ENCODE peak calls at places on chromosome 17, in four cellular contexts. Y is A549, K is IMR-90, D is K562. T is an unnamed sample.

GRCh38 chr17:68507581-68507980 is 4.6 kb upstream of the PRKAR1A start:
- DNase-seq in K (no peak), Y (no peak), D (no peak), T (no peak)

GRCh38 chr17:82257473-82257872 is 16.0 kb downstream of the CSNK1D start:
- DNase-seq in D (peak), Y (peak), K (no peak), T (no peak)

GRCh38 chr17:32723310-32723955 is 153.5 kb downstream of the MYO1D start:
- DNase-seq in D (no peak), K (peak), Y (no peak), T (no peak)

GRCh38 chr17:28575126-28575795 is 1.4 kb downstream of the ALDOC start:
- DNase-seq in Y (no peak), D (no peak), K (no peak), T (no peak)

GRCh38 chr17:82599674-82600661 is 48.3 kb downstream of the WDR45B start:
- DNase-seq in D (no peak), Y (no peak), K (no peak), T (no peak)

GRCh38 chr17:17497845-17498520 is 1.8 kb upstream of the RASD1 start:
- DNase-seq in D (no peak), Y (no peak), K (no peak), T (no peak)

GRCh38 chr17:50139950-50140885 is 10.3 kb upstream of the SAMD14 start:
- DNase-seq in D (peak), Y (peak), K (peak), T (no peak)

GRCh38 chr17:51435641-51436091 is 175.3 kb downstream of the UTP18 start:
- DNase-seq in K (peak), D (peak), Y (peak), T (no peak)

GRCh38 chr17:50079334-50080095 is 15.6 kb upstream of the PDK2 start:
- DNase-seq in D (peak), K (no peak), Y (peak), T (no peak)

GRCh38 chr17:49219987-49220386 is 9.5 kb downstream of the ABI3 start:
- DNase-seq in Y (no peak), K (no peak), D (peak), T (no peak)

GRCh38 chr17:43710101-43710500 is 48.4 kb upstream of the MEOX1 start:
- DNase-seq in K (no peak), D (no peak), Y (no peak), T (no peak)

GRCh38 chr17:43712397-43712796 is 46.2 kb downstream of the SOST start:
- DNase-seq in Y (no peak), K (no peak), D (no peak), T (no peak)

GRCh38 chr17:43707184-43707583 is 45.5 kb upstream of the MEOX1 start:
- DNase-seq in D (no peak), K (no peak), Y (no peak), T (no peak)

GRCh38 chr17:43706235-43706634 is 44.5 kb upstream of the MEOX1 start:
- DNase-seq in Y (no peak), K (no peak), D (no peak), T (no peak)

GRCh38 chr17:43709210-43709609 is 47.5 kb upstream of the MEOX1 start:
- DNase-seq in Y (no peak), K (no peak), D (no peak), T (no peak)
- TF ChIP-seq ELK1 in Y (no peak), K (no peak), D (no peak), T (no peak)

GRCh38 chr17:47831934-47832327 is 461 bp downstream of the LRRC46 start:
- DNase-seq in K (no peak), D (no peak), Y (no peak), T (no peak)
- TF ChIP-seq ELK1 in K (no peak), D (no peak), Y (no peak), T (no peak)

GRCh38 chr17:79704691-79705090 is 26.1 kb upstream of the ENPP7 start:
- DNase-seq in K (no peak), D (no peak), Y (no peak), T (no peak)

GRCh38 chr17:79702550-79703236 is 28.1 kb upstream of the ENPP7 start:
- DNase-seq in K (no peak), Y (no peak), D (no peak), T (no peak)

GRCh38 chr17:79699386-79700036 is 31.2 kb upstream of the ENPP7 start:
- DNase-seq in K (no peak), Y (no peak), D (peak), T (no peak)

GRCh38 chr17:79700574-79700973 is 30.2 kb upstream of the ENPP7 start:
- DNase-seq in Y (peak), D (no peak), K (no peak), T (no peak)

GRCh38 chr17:79702071-79702470 is 28.7 kb upstream of the ENPP7 start:
- DNase-seq in D (no peak), Y (no peak), K (no peak), T (no peak)
- TF ChIP-seq ELK1 in D (no peak), Y (no peak), K (no peak), T (no peak)

GRCh38 chr17:72465191-72466024 is 344.6 kb downstream of the SOX9 start:
- DNase-seq in Y (peak), K (peak), D (no peak), T (peak)
- TF ChIP-seq ELK1 in Y (no peak), K (no peak), D (no peak), T (no peak)

GRCh38 chr17:75843577-75844529 is at the start of gene UNC13D:
- DNase-seq in D (peak), K (no peak), Y (no peak), T (no peak)

GRCh38 chr17:75842963-75843576 is 1.1 kb downstream of the UNC13D start:
- DNase-seq in Y (no peak), D (no peak), K (no peak), T (no peak)

GRCh38 chr17:75845058-75845711 is 981 bp upstream of the UNC13D start:
- DNase-seq in K (peak), Y (peak), D (peak), T (peak)

GRCh38 chr17:75845933-75846700 is 1.9 kb upstream of the UNC13D start:
- DNase-seq in K (no peak), Y (no peak), D (peak), T (no peak)

GRCh38 chr17:75844530-75845057 is 390 bp upstream of the UNC13D start:
- DNase-seq in Y (peak), D (peak), K (no peak), T (no peak)
- TF ChIP-seq ELK1 in Y (no peak), D (no peak), K (no peak), T (no peak)

GRCh38 chr17:9645858-9646555 is 690 bp downstream of the USP43 start:
- DNase-seq in Y (peak), K (no peak), D (peak), T (no peak)
- TF ChIP-seq ELK1 in Y (no peak), K (no peak), D (no peak), T (no peak)

GRCh38 chr17:13134106-13134505 is 116.3 kb upstream of the ELAC2 start:
- DNase-seq in K (no peak), Y (no peak), D (no peak), T (no peak)
- TF ChIP-seq ELK1 in K (no peak), Y (no peak), D (no peak), T (no peak)

GRCh38 chr17:15051913-15052312 is 213.2 kb downstream of the PMP22 start:
- DNase-seq in D (no peak), Y (no peak), K (no peak), T (no peak)

GRCh38 chr17:15048381-15048780 is 216.7 kb downstream of the PMP22 start:
- DNase-seq in K (no peak), D (no peak), Y (no peak), T (no peak)

DNA sequence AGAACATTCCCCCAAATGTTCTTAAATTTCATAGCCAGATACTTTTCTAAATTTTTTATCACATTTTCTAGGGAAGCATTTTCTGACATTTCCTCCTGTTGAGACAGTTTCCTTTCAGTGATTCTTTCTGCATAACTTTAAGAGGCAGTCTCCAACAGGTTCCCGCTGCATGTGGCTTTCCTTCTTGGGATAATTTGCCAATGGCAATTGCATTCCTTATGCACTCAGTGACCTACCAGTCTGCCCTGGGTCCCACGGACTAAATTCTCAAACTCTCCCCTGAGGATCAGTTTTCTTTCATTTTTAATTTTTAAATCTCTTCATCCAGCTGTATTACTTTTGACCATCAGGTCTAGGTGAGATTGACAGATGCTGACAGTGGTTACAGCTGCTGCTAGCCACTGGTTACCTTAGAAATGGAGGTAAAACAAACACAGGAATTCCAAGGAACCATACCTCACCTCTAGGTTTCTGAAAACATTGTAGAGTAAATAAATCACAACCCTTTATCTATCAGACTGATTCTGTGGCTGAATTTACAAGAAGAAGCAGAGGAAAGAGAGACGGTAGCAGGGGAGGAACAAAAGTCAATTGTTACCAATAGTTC is 216.1 kb downstream of the PMP22 start:
- DNase-seq in Y (no peak), K (no peak), D (no peak), T (no peak)
- TF ChIP-seq ELK1 in Y (no peak), K (no peak), D (no peak), T (no peak)

DNA sequence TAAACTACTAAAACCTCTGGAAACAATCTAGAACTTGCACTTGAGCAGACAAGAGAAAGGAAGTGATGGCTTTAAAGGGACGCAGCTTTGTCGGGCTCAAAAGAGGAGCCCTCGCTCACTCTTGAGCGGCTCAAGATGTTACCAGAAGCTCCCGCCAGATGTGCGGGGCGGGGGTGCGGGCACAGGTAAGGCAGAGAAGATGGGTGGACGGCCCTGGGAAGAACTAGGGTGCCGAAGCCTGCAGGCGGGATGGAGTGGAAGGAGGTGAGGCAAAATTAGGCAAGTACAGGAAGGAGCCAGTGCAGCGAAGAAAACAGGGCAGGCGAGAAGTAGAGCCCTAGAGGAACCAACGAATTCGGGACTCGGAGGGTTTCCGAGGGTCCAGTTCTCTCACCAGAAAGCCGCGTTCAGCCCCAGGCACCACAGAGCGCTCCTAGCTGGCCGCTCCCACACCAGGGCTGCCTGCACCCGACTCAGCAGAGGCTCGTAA is 437 bp downstream of the RETREG3 start:
- DNase-seq in Y (no peak), K (no peak), D (no peak), T (no peak)
- TF ChIP-seq ELK1 in Y (no peak), K (no peak), D (no peak), T (no peak)